ENCODE peak calls at places on chromosomes 4 and X, in nine cellular contexts. One of them, this sample, is unnamed.

GRCh38 chrX:7746861-7747260 is 96.1 kb upstream of the VCX start:
- DNase-seq in GM23338: no peak
- DNase-seq in GM23248: peak
- DNase-seq in neural progenitor cell: no peak
- DNase-seq in hepatocyte: no peak
- DNase-seq in HCT116: no peak
- DNase-seq in PC-3: no peak
- DNase-seq in SK-N-SH: no peak
- DNase-seq in MM.1S: no peak
- DNase-seq in this sample: no peak

GRCh38 chr4:41103657-41104056 is 110.7 kb downstream of the APBB2 start:
- DNase-seq in GM23338: no peak
- DNase-seq in GM23248: no peak
- DNase-seq in neural progenitor cell: no peak
- DNase-seq in hepatocyte: no peak
- DNase-seq in HCT116: no peak
- DNase-seq in PC-3: no peak
- DNase-seq in SK-N-SH: no peak
- DNase-seq in MM.1S: no peak
- DNase-seq in this sample: no peak

GRCh38 chr4:73853246-73853704 is at the start of gene PF4V1:
- DNase-seq in GM23338: peak
- DNase-seq in GM23248: peak
- DNase-seq in neural progenitor cell: peak
- DNase-seq in hepatocyte: peak
- DNase-seq in HCT116: no peak
- DNase-seq in PC-3: no peak
- DNase-seq in SK-N-SH: no peak
- DNase-seq in MM.1S: no peak
- DNase-seq in this sample: no peak

GRCh38 chr4:146158036-146158745 is 17.3 kb upstream of the LSM6 start:
- DNase-seq in GM23338: no peak
- DNase-seq in GM23248: peak
- DNase-seq in neural progenitor cell: no peak
- DNase-seq in hepatocyte: no peak
- DNase-seq in HCT116: no peak
- DNase-seq in PC-3: no peak
- DNase-seq in SK-N-SH: no peak
- DNase-seq in MM.1S: no peak
- DNase-seq in this sample: no peak

GRCh38 chr4:104519588-104519987 is 24.9 kb upstream of the CXXC4 start:
- DNase-seq in GM23338: no peak
- DNase-seq in GM23248: no peak
- DNase-seq in neural progenitor cell: no peak
- DNase-seq in hepatocyte: no peak
- DNase-seq in HCT116: no peak
- DNase-seq in PC-3: no peak
- DNase-seq in SK-N-SH: no peak
- DNase-seq in MM.1S: peak
- DNase-seq in this sample: no peak

GRCh38 chrX:143340190-143340589 is 177.1 kb downstream of the SPANXN3 start:
- DNase-seq in GM23338: no peak
- DNase-seq in GM23248: no peak
- DNase-seq in neural progenitor cell: no peak
- DNase-seq in hepatocyte: no peak
- DNase-seq in HCT116: no peak
- DNase-seq in PC-3: no peak
- DNase-seq in SK-N-SH: peak
- DNase-seq in MM.1S: no peak
- DNase-seq in this sample: no peak

GRCh38 chrX:86021652-86022289 is 25.6 kb downstream of the CHM start:
- DNase-seq in GM23338: no peak
- DNase-seq in GM23248: no peak
- DNase-seq in neural progenitor cell: no peak
- DNase-seq in hepatocyte: no peak
- DNase-seq in HCT116: no peak
- DNase-seq in PC-3: no peak
- DNase-seq in SK-N-SH: no peak
- DNase-seq in MM.1S: no peak
- DNase-seq in this sample: no peak

GRCh38 chrX:87391742-87392141 is 125.9 kb upstream of the KLHL4 start:
- DNase-seq in GM23338: no peak
- DNase-seq in GM23248: no peak
- DNase-seq in neural progenitor cell: no peak
- DNase-seq in hepatocyte: no peak
- DNase-seq in HCT116: no peak
- DNase-seq in PC-3: no peak
- DNase-seq in SK-N-SH: no peak
- DNase-seq in MM.1S: no peak
- DNase-seq in this sample: no peak

GRCh38 chr4:89836031-89836777 is 757 bp downstream of the SNCA start:
- DNase-seq in GM23338: peak
- DNase-seq in GM23248: peak
- DNase-seq in neural progenitor cell: peak
- DNase-seq in hepatocyte: peak
- DNase-seq in HCT116: no peak
- DNase-seq in PC-3: no peak
- DNase-seq in SK-N-SH: peak
- DNase-seq in MM.1S: no peak
- DNase-seq in this sample: no peak

GRCh38 chr4:88109123-88109864 is 49.1 kb downstream of the ABCG2 start:
- DNase-seq in GM23338: no peak
- DNase-seq in GM23248: no peak
- DNase-seq in neural progenitor cell: no peak
- DNase-seq in hepatocyte: no peak
- DNase-seq in HCT116: no peak
- DNase-seq in PC-3: no peak
- DNase-seq in SK-N-SH: no peak
- DNase-seq in MM.1S: no peak
- DNase-seq in this sample: no peak

GRCh38 chr4:106978046-106978774 is 57.9 kb downstream of the DKK2 start:
- DNase-seq in GM23338: peak
- DNase-seq in GM23248: no peak
- DNase-seq in neural progenitor cell: peak
- DNase-seq in hepatocyte: no peak
- DNase-seq in HCT116: no peak
- DNase-seq in PC-3: no peak
- DNase-seq in SK-N-SH: no peak
- DNase-seq in MM.1S: peak
- DNase-seq in this sample: no peak

GRCh38 chr4:80989921-80990544 is 40.5 kb upstream of the BMP3 start:
- DNase-seq in GM23338: peak
- DNase-seq in GM23248: peak
- DNase-seq in neural progenitor cell: peak
- DNase-seq in hepatocyte: peak
- DNase-seq in HCT116: peak
- DNase-seq in PC-3: peak
- DNase-seq in SK-N-SH: peak
- DNase-seq in MM.1S: peak
- DNase-seq in this sample: peak

GRCh38 chr4:905485-906214 is 26.5 kb downstream of the GAK start:
- DNase-seq in GM23338: no peak
- DNase-seq in GM23248: no peak
- DNase-seq in neural progenitor cell: no peak
- DNase-seq in hepatocyte: no peak
- DNase-seq in HCT116: no peak
- DNase-seq in PC-3: no peak
- DNase-seq in SK-N-SH: no peak
- DNase-seq in MM.1S: no peak
- DNase-seq in this sample: no peak

GRCh38 chrX:136694491-136695087 is 46.6 kb downstream of the CD40LG start:
- DNase-seq in GM23338: peak
- DNase-seq in GM23248: peak
- DNase-seq in neural progenitor cell: peak
- DNase-seq in hepatocyte: peak
- DNase-seq in HCT116: peak
- DNase-seq in PC-3: peak
- DNase-seq in SK-N-SH: peak
- DNase-seq in MM.1S: peak
- DNase-seq in this sample: peak

GRCh38 chr4:40608628-40609027 is 21.0 kb downstream of the RBM47 start:
- DNase-seq in GM23338: no peak
- DNase-seq in GM23248: peak
- DNase-seq in neural progenitor cell: no peak
- DNase-seq in hepatocyte: no peak
- DNase-seq in HCT116: no peak
- DNase-seq in PC-3: no peak
- DNase-seq in SK-N-SH: no peak
- DNase-seq in MM.1S: no peak
- DNase-seq in this sample: no peak

GRCh38 chr4:182447938-182448280 is 204.7 kb downstream of the TENM3 start:
- DNase-seq in GM23338: no peak
- DNase-seq in GM23248: peak
- DNase-seq in neural progenitor cell: peak
- DNase-seq in hepatocyte: peak
- DNase-seq in HCT116: no peak
- DNase-seq in PC-3: no peak
- DNase-seq in SK-N-SH: no peak
- DNase-seq in MM.1S: no peak
- DNase-seq in this sample: no peak

GRCh38 chr4:38894340-38894982 is 26.9 kb downstream of the FAM114A1 start:
- DNase-seq in GM23338: no peak
- DNase-seq in GM23248: peak
- DNase-seq in neural progenitor cell: no peak
- DNase-seq in hepatocyte: no peak
- DNase-seq in HCT116: no peak
- DNase-seq in PC-3: peak
- DNase-seq in SK-N-SH: no peak
- DNase-seq in MM.1S: no peak
- DNase-seq in this sample: peak
- TF ChIP-seq EZH2phosphoT487 in GM23338: no peak
- TF ChIP-seq EZH2phosphoT487 in GM23248: no peak
- TF ChIP-seq EZH2phosphoT487 in neural progenitor cell: no peak
- TF ChIP-seq EZH2phosphoT487 in hepatocyte: no peak
- TF ChIP-seq EZH2phosphoT487 in HCT116: no peak
- TF ChIP-seq EZH2phosphoT487 in PC-3: no peak
- TF ChIP-seq EZH2phosphoT487 in SK-N-SH: no peak
- TF ChIP-seq EZH2phosphoT487 in MM.1S: no peak
- TF ChIP-seq EZH2phosphoT487 in this sample: no peak

GRCh38 chr4:102525556-102525955 is 24.4 kb downstream of the NFKB1 start:
- DNase-seq in GM23338: no peak
- DNase-seq in GM23248: no peak
- DNase-seq in neural progenitor cell: no peak
- DNase-seq in hepatocyte: no peak
- DNase-seq in HCT116: no peak
- DNase-seq in PC-3: no peak
- DNase-seq in SK-N-SH: no peak
- DNase-seq in MM.1S: no peak
- DNase-seq in this sample: no peak

GRCh38 chr4:102526532-102526931 is 25.4 kb downstream of the NFKB1 start:
- DNase-seq in GM23338: no peak
- DNase-seq in GM23248: no peak
- DNase-seq in neural progenitor cell: no peak
- DNase-seq in hepatocyte: no peak
- DNase-seq in HCT116: no peak
- DNase-seq in PC-3: no peak
- DNase-seq in SK-N-SH: no peak
- DNase-seq in MM.1S: no peak
- DNase-seq in this sample: no peak

GRCh38 chr4:102524691-102525090 is 23.5 kb downstream of the NFKB1 start:
- DNase-seq in GM23338: no peak
- DNase-seq in GM23248: no peak
- DNase-seq in neural progenitor cell: no peak
- DNase-seq in hepatocyte: no peak
- DNase-seq in HCT116: no peak
- DNase-seq in PC-3: no peak
- DNase-seq in SK-N-SH: no peak
- DNase-seq in MM.1S: no peak
- DNase-seq in this sample: no peak

GRCh38 chr4:102527695-102528094 is 26.5 kb downstream of the NFKB1 start:
- DNase-seq in GM23338: no peak
- DNase-seq in GM23248: no peak
- DNase-seq in neural progenitor cell: no peak
- DNase-seq in hepatocyte: no peak
- DNase-seq in HCT116: no peak
- DNase-seq in PC-3: no peak
- DNase-seq in SK-N-SH: no peak
- DNase-seq in MM.1S: no peak
- DNase-seq in this sample: no peak

GRCh38 chr4:102525099-102525498 is 23.9 kb downstream of the NFKB1 start:
- DNase-seq in GM23338: no peak
- DNase-seq in GM23248: peak
- DNase-seq in neural progenitor cell: no peak
- DNase-seq in hepatocyte: no peak
- DNase-seq in HCT116: no peak
- DNase-seq in PC-3: no peak
- DNase-seq in SK-N-SH: no peak
- DNase-seq in MM.1S: no peak
- DNase-seq in this sample: no peak
- TF ChIP-seq EZH2phosphoT487 in GM23338: no peak
- TF ChIP-seq EZH2phosphoT487 in GM23248: no peak
- TF ChIP-seq EZH2phosphoT487 in neural progenitor cell: no peak
- TF ChIP-seq EZH2phosphoT487 in hepatocyte: no peak
- TF ChIP-seq EZH2phosphoT487 in HCT116: no peak
- TF ChIP-seq EZH2phosphoT487 in PC-3: no peak
- TF ChIP-seq EZH2phosphoT487 in SK-N-SH: no peak
- TF ChIP-seq EZH2phosphoT487 in MM.1S: no peak
- TF ChIP-seq EZH2phosphoT487 in this sample: no peak

GRCh38 chr4:150343796-150344195 is 238.2 kb upstream of the MAB21L2 start:
- DNase-seq in GM23338: no peak
- DNase-seq in GM23248: no peak
- DNase-seq in neural progenitor cell: peak
- DNase-seq in hepatocyte: no peak
- DNase-seq in HCT116: no peak
- DNase-seq in PC-3: no peak
- DNase-seq in SK-N-SH: no peak
- DNase-seq in MM.1S: no peak
- DNase-seq in this sample: no peak

GRCh38 chr4:150342945-150343344 is 239.0 kb upstream of the MAB21L2 start:
- DNase-seq in GM23338: peak
- DNase-seq in GM23248: no peak
- DNase-seq in neural progenitor cell: peak
- DNase-seq in hepatocyte: no peak
- DNase-seq in HCT116: no peak
- DNase-seq in PC-3: no peak
- DNase-seq in SK-N-SH: no peak
- DNase-seq in MM.1S: no peak
- DNase-seq in this sample: no peak

DNA sequence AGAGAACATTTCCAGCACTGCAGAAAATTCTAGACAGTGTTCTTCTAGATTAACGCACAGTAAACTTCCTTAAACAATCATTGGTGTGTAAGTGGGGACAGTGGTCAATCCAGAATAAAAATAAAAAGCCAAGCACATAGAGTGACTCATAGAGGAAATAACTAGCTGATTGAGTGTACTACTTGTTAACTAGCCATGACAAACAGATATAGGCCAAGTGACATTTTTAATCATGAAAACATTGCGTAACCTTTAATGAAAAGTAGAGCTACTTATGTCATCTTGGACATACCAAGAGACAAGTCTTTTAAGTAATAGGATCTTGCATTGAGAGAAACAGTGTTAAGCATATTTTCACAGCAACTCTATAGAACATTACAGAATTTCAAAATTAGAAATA is 233.9 kb upstream of the MAB21L2 start:
- DNase-seq in GM23338: no peak
- DNase-seq in GM23248: peak
- DNase-seq in neural progenitor cell: no peak
- DNase-seq in hepatocyte: no peak
- DNase-seq in HCT116: peak
- DNase-seq in PC-3: peak
- DNase-seq in SK-N-SH: no peak
- DNase-seq in MM.1S: no peak
- DNase-seq in this sample: no peak
- TF ChIP-seq EZH2phosphoT487 in GM23338: no peak
- TF ChIP-seq EZH2phosphoT487 in GM23248: no peak
- TF ChIP-seq EZH2phosphoT487 in neural progenitor cell: no peak
- TF ChIP-seq EZH2phosphoT487 in hepatocyte: no peak
- TF ChIP-seq EZH2phosphoT487 in HCT116: no peak
- TF ChIP-seq EZH2phosphoT487 in PC-3: no peak
- TF ChIP-seq EZH2phosphoT487 in SK-N-SH: no peak
- TF ChIP-seq EZH2phosphoT487 in MM.1S: no peak
- TF ChIP-seq EZH2phosphoT487 in this sample: no peak

GRCh38 chr4:65668201-65669007 is 1.9 kb downstream of the EPHA5 start:
- DNase-seq in GM23338: peak
- DNase-seq in GM23248: peak
- DNase-seq in neural progenitor cell: peak
- DNase-seq in hepatocyte: peak
- DNase-seq in HCT116: no peak
- DNase-seq in PC-3: peak
- DNase-seq in SK-N-SH: peak
- DNase-seq in MM.1S: no peak
- DNase-seq in this sample: no peak
- TF ChIP-seq EZH2phosphoT487 in GM23338: no peak
- TF ChIP-seq EZH2phosphoT487 in GM23248: no peak
- TF ChIP-seq EZH2phosphoT487 in neural progenitor cell: no peak
- TF ChIP-seq EZH2phosphoT487 in hepatocyte: no peak
- TF ChIP-seq EZH2phosphoT487 in HCT116: no peak
- TF ChIP-seq EZH2phosphoT487 in PC-3: no peak
- TF ChIP-seq EZH2phosphoT487 in SK-N-SH: no peak
- TF ChIP-seq EZH2phosphoT487 in MM.1S: no peak
- TF ChIP-seq EZH2phosphoT487 in this sample: no peak

This sample was measured in OCI-LY7.